ENCODE peak calls at places on chromosomes 4 and X, in six cellular contexts. G is A549, F is esophagus squamous epithelium, P is cardiac muscle cell, V is fibroblast of lung, E is ascending aorta. R is an unnamed sample. For H3K4me1, the result is how much of the 10 kb centered on the place peaks cover.

GRCh38 chr4:61841710-61842109 is 641.6 kb downstream of the ADGRL3 start:
- DNase-seq in F (no peak), V (peak), E (no peak), P (no peak), G (no peak), R (no peak)

GRCh38 chrX:45172890-45173289 is 27.8 kb downstream of the DIPK2B start:
- DNase-seq in E (no peak), V (peak), P (no peak), G (peak), F (no peak), R (no peak)

GRCh38 chr4:152983774-152984411 is 47.8 kb downstream of the FHDC1 start:
- DNase-seq in E (no peak), G (peak), V (peak), F (no peak), P (no peak), R (peak)

GRCh38 chr4:95107635-95108034 is 349.9 kb downstream of the BMPR1B start:
- DNase-seq in P (no peak), V (peak), G (peak), F (no peak), E (no peak), R (no peak)

GRCh38 chr4:94304365-94304971 is 38.2 kb downstream of the HPGDS start:
- DNase-seq in G (peak), F (no peak), V (peak), E (no peak), P (peak), R (no peak)

GRCh38 chr4:22462693-22463092 is 53.2 kb downstream of the ADGRA3 start:
- DNase-seq in V (no peak), E (no peak), F (no peak), G (no peak), P (no peak), R (peak)

GRCh38 chr4:73603307-73603710 is 16.9 kb downstream of the RASSF6 start:
- DNase-seq in F (no peak), V (peak), E (no peak), P (no peak), G (peak), R (no peak)

GRCh38 chrX:45505214-45505613 is 304.5 kb upstream of the DIPK2B start:
- DNase-seq in E (no peak), P (no peak), V (peak), G (peak), F (no peak), R (no peak)

GRCh38 chrX:51148848-51149247 is 183.8 kb upstream of the NUDT10 start:
- DNase-seq in G (peak), E (no peak), F (no peak), V (peak), P (peak), R (peak)

GRCh38 chr4:42339935-42340406 is 57.3 kb upstream of the SHISA3 start:
- DNase-seq in P (peak), V (peak), E (no peak), G (no peak), F (no peak), R (peak)

GRCh38 chr4:184534511-184535391 is 60.4 kb upstream of the IRF2 start:
- DNase-seq in G (no peak), V (peak), P (peak), F (no peak), E (no peak), R (no peak)

GRCh38 chrX:153905481-153906095 is 1.1 kb downstream of the AVPR2 start:
- DNase-seq in P (no peak), F (no peak), V (no peak), G (no peak), E (no peak), R (peak)

GRCh38 chr4:185912779-185913178 is 100.8 kb upstream of the SORBS2 start:
- DNase-seq in F (no peak), G (no peak), V (no peak), P (no peak), E (no peak), R (no peak)

GRCh38 chr4:37693450-37694190 is 7.4 kb upstream of the RELL1 start:
- DNase-seq in F (no peak), G (peak), V (peak), P (no peak), E (no peak), R (no peak)

GRCh38 chr4:113762061-113762850 is 718 bp upstream of the CAMK2D start:
- DNase-seq in G (peak), V (peak), E (peak), F (peak), P (peak), R (peak)

GRCh38 chr4:22695917-22696316 is 3.2 kb downstream of the GBA3 start:
- DNase-seq in P (no peak), F (no peak), V (no peak), G (no peak), E (no peak), R (no peak)

GRCh38 chr4:89570931-89571330 is 263.3 kb upstream of the GPRIN3 start:
- DNase-seq in F (no peak), P (no peak), G (no peak), E (no peak), V (no peak), R (no peak)

GRCh38 chr4:16524911-16525574 is 298.8 kb upstream of the TAPT1 start:
- DNase-seq in G (no peak), P (no peak), V (peak), E (no peak), F (no peak), R (no peak)

GRCh38 chr4:140395668-140396067 is 22.2 kb downstream of the SCOC start:
- DNase-seq in P (no peak), G (no peak), V (no peak), F (no peak), E (no peak), R (no peak)

GRCh38 chr4:77225022-77225421 is 68.0 kb downstream of the CCNG2 start:
- DNase-seq in G (no peak), V (no peak), E (no peak), F (no peak), P (no peak), R (no peak)

GRCh38 chr4:180060159-180060889 is 2182.9 kb upstream of the TENM3 start:
- DNase-seq in F (no peak), G (peak), V (peak), E (no peak), P (peak), R (no peak)
- TF ChIP-seq CTCF in F (no peak), G (peak), V (no peak), E (no peak), P (no peak), R (peak)

DNA sequence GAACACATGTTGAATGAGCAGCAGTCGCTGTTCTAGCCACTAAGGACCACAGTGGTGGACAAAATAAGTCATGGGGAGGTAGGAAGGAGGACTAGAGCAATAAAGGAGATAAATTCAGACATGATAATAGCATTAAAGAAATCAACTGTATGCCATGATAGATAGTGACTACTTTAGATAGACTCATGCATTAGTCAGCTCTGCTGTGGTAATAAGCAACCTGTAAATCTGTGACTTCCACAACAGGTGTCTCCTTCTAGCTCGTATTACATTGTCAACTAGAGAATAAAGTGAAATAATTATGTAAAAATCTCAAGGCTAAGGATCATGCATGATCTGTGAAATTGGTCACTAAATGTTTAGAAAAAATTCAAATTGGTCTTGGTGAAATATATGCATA is 77.9 kb downstream of the WWC2 start:
- DNase-seq in F (no peak), P (no peak), G (no peak), V (peak), E (no peak), R (no peak)
- H3K4me1 ChIP-seq in F (under half), P (under half), G (half or more), V (under half), E (under half), R (under half)

GRCh38 chrX:1784773-1785172 is 169.9 kb downstream of the ASMT start:
- DNase-seq in F (no peak), E (no peak), G (no peak), V (no peak), P (no peak), R (no peak)
- TF ChIP-seq CTCF in F (no peak), E (no peak), G (peak), V (no peak), P (no peak), R (peak)

GRCh38 chr4:110618091-110619000 is 4.5 kb downstream of the PITX2 start:
- DNase-seq in V (no peak), E (no peak), P (peak), F (no peak), G (no peak), R (peak)
- H3K4me1 ChIP-seq in V (under half), E (under half), P (under half), F (under half), G (under half), R (under half)

GRCh38 chr4:142080960-142081359 is 444.6 kb downstream of the IL15 start:
- DNase-seq in G (no peak), V (peak), P (peak), E (no peak), F (no peak), R (no peak)
- TF ChIP-seq CTCF in G (no peak), V (no peak), P (no peak), E (no peak), F (no peak), R (no peak)

GRCh38 chr4:143397887-143398286 is 61.2 kb downstream of the GAB1 start:
- DNase-seq in V (no peak), P (no peak), E (no peak), G (no peak), F (no peak), R (no peak)
- H3K4me1 ChIP-seq in V (under half), P (under half), E (half or more), G (under half), F (under half), R (under half)

R was measured in endodermal cell.